ENCODE peak calls at places on chromosomes 5 and 9, in nine cellular contexts. R, H, N, Y, F, P, G, A and I are unnamed samples.

GRCh38 chr5:140576776-140577201 is 12.2 kb downstream of the SLC35A4 start:
- DNase-seq in R (peak; percentile 52), H (no peak), N (no peak), Y (no peak), F (no peak), P (no peak), G (no peak), A (no peak), I (peak; percentile 31)

GRCh38 chr5:67311208-67311607 is 114.6 kb upstream of the CD180 start:
- DNase-seq in R (no peak), H (no peak), N (no peak), Y (no peak), F (no peak), P (no peak), G (no peak), A (no peak), I (no peak)

GRCh38 chr9:109498195-109499060 is at the start of gene PTPN3:
- DNase-seq in R (no peak), H (peak; percentile 28), N (no peak), Y (no peak), F (no peak), P (no peak), G (peak; percentile 89), A (no peak), I (no peak)

GRCh38 chr9:136273244-136273865 is 27.7 kb upstream of the QSOX2 start:
- DNase-seq in R (no peak), H (no peak), N (no peak), Y (no peak), F (peak; percentile 13), P (no peak), G (no peak), A (no peak), I (no peak)

GRCh38 chr9:91273853-91274552 is 87.7 kb downstream of the AUH start:
- DNase-seq in R (peak; percentile 57), H (no peak), N (peak; percentile 38), Y (no peak), F (peak; percentile 80), P (no peak), G (no peak), A (peak; percentile 29), I (peak; percentile 45)

GRCh38 chr9:21746550-21746949 is 55.9 kb upstream of the MTAP start:
- DNase-seq in R (no peak), H (no peak), N (no peak), Y (no peak), F (no peak), P (no peak), G (no peak), A (no peak), I (no peak)

GRCh38 chr9:123225995-123226394 is 42.4 kb downstream of the STRBP start:
- DNase-seq in R (peak; percentile 6), H (no peak), N (no peak), Y (no peak), F (peak; percentile 58), P (no peak), G (no peak), A (peak; percentile 17), I (no peak)

GRCh38 chr5:178291969-178292825 is 59.6 kb upstream of the PHYKPL start:
- DNase-seq in R (no peak), H (peak; percentile 5), N (no peak), Y (peak; percentile 52), F (no peak), P (no peak), G (no peak), A (no peak), I (no peak)

GRCh38 chr9:29514862-29515261 is 1941.6 kb upstream of the C9orf72 start:
- DNase-seq in R (no peak), H (no peak), N (no peak), Y (no peak), F (no peak), P (no peak), G (no peak), A (no peak), I (no peak)

GRCh38 chr5:136235316-136235715 is 42.4 kb upstream of the SMIM32 start:
- DNase-seq in R (no peak), H (no peak), N (no peak), Y (no peak), F (no peak), P (no peak), G (no peak), A (no peak), I (no peak)

GRCh38 chr5:157961828-157962390 is 103.0 kb upstream of the CLINT1 start:
- DNase-seq in R (no peak), H (no peak), N (no peak), Y (no peak), F (no peak), P (no peak), G (no peak), A (no peak), I (no peak)

GRCh38 chr9:108521063-108521462 is 334.7 kb downstream of the ACTL7B start:
- DNase-seq in R (peak; percentile 81), H (no peak), N (no peak), Y (no peak), F (peak; percentile 72), P (no peak), G (no peak), A (no peak), I (peak; percentile 72)

GRCh38 chr9:81609782-81610738 is 79.3 kb downstream of the TLE1 start:
- DNase-seq in R (peak; percentile 50), H (no peak), N (no peak), Y (no peak), F (peak; percentile 40), P (no peak), G (no peak), A (peak; percentile 57), I (peak; percentile 32)

GRCh38 chr5:2303391-2304100 is 420.8 kb upstream of the IRX4 start:
- DNase-seq in R (no peak), H (no peak), N (no peak), Y (no peak), F (no peak), P (no peak), G (no peak), A (no peak), I (no peak)

GRCh38 chr9:12989669-12990068 is 214.8 kb downstream of the LURAP1L start:
- DNase-seq in R (peak; percentile 5), H (no peak), N (no peak), Y (no peak), F (no peak), P (no peak), G (no peak), A (no peak), I (no peak)

GRCh38 chr9:12993432-12993831 is 218.6 kb downstream of the LURAP1L start:
- DNase-seq in R (peak; percentile 41), H (no peak), N (no peak), Y (no peak), F (peak; percentile 36), P (no peak), G (no peak), A (no peak), I (peak; percentile 18)

DNA sequence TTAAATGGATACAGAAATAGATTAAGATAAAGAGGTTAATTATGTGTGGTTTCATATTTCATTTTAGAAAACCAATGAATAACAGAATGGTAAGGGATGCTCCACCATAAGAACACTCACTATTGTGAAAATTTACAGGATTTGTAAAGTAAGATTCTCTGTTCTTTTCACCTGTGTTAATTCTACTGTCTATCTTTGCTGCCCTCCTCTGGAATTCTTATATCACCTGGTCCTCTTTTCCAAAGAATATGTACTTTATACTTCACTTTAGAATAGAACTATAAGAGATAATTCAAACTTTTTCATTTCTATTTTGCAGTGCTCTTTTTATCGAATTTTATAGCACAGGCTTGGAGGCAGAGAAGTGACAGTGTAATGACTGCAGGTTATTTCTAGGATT is 213.4 kb downstream of the LURAP1L start:
- DNase-seq in R (peak; percentile 5), H (no peak), N (no peak), Y (no peak), F (no peak), P (no peak), G (no peak), A (no peak), I (no peak)
- TF ChIP-seq CTCF in R (no peak), H (no peak), N (peak; percentile 14), Y (no peak), F (no peak), P (no peak), G (no peak), A (no peak), I (no peak)

GRCh38 chr9:128159073-128159783 is 837 bp upstream of the BBLN start:
- DNase-seq in R (no peak), H (no peak), N (no peak), Y (no peak), F (no peak), P (no peak), G (no peak), A (peak; percentile 72), I (no peak)
- H3K4me3 ChIP-seq in R (peak overlapping the region; percentile 56), H (peak overlapping the region; percentile 83), N (peak overlapping the region; percentile 89), Y (peak overlapping the region; percentile 77), F (peak overlapping the region; percentile 68), P (peak overlapping the region; percentile 89), G (peak overlapping the region; percentile 70), A (peak overlapping the region; percentile 81), I (peak overlapping the region; percentile 64)

GRCh38 chr9:71806916-71807315 is 38.6 kb upstream of the CEMIP2 start:
- DNase-seq in R (peak; percentile 87), H (peak; percentile 26), N (peak; percentile 72), Y (peak; percentile 80), F (peak; percentile 67), P (peak; percentile 61), G (no peak), A (peak; percentile 67), I (peak; percentile 79)
- TF ChIP-seq CTCF in R (peak; percentile 99), H (peak; percentile 94), N (peak; percentile 100), Y (peak; percentile 84), F (peak; percentile 91), P (peak; percentile 89), G (peak; percentile 85), A (peak; percentile 90), I (peak; percentile 97)

DNA sequence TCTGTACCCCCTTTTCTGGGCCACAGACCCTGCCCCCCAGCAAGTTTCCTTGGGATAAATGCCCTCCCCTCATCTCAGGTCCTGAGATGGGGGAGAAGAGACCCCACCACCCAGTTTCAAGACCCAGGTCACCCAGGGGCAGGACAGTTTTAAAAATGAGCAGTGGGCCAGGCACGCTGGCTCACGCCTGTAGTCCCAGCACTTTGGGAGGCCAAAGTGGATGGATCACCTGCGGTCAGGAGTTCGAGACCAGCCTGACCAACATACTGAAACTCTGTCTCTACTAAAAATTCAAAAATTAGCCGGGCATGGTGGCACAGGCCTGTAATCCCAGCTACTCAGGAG is 6.1 kb downstream of the PTGES2 start:
- DNase-seq in R (no peak), H (no peak), N (no peak), Y (peak; percentile 52), F (no peak), P (no peak), G (no peak), A (no peak), I (no peak)
- H3K4me3 ChIP-seq in R (no peak overlapping the region), H (no peak overlapping the region), N (no peak overlapping the region), Y (no peak overlapping the region), F (no peak overlapping the region), P (no peak overlapping the region), G (no peak overlapping the region), A (no peak overlapping the region), I (no peak overlapping the region)